ENCODE peak calls at places on chromosome 10, in ten cellular contexts. One of them, this sample, is unnamed.

GRCh38 chr10:2460846-2461245 is 606.5 kb upstream of the PFKP start:
- DNase-seq in fibroblast of lung: peak; percentile 45
- DNase-seq in HCT116: no peak
- DNase-seq in PC-3: no peak
- DNase-seq in mammary epithelial cell: no peak
- DNase-seq in PC-9: no peak
- DNase-seq in GM23338: no peak
- DNase-seq in neural progenitor cell: no peak
- DNase-seq in K562: no peak
- DNase-seq in hepatocyte: no peak
- DNase-seq in this sample: no peak

GRCh38 chr10:70651661-70652060 is 20.6 kb upstream of the ADAMTS14 start:
- DNase-seq in fibroblast of lung: no peak
- DNase-seq in HCT116: no peak
- DNase-seq in PC-3: peak; percentile 46
- DNase-seq in mammary epithelial cell: peak; percentile 62
- DNase-seq in PC-9: peak; percentile 61
- DNase-seq in GM23338: peak; percentile 77
- DNase-seq in neural progenitor cell: peak; percentile 47
- DNase-seq in K562: no peak
- DNase-seq in hepatocyte: no peak
- DNase-seq in this sample: no peak

GRCh38 chr10:63267414-63268138 is 134.4 kb downstream of the NRBF2 start:
- DNase-seq in fibroblast of lung: peak; percentile 85
- DNase-seq in HCT116: peak; percentile 43
- DNase-seq in PC-3: peak; percentile 98
- DNase-seq in mammary epithelial cell: peak; percentile 72
- DNase-seq in PC-9: peak; percentile 79
- DNase-seq in GM23338: peak; percentile 69
- DNase-seq in neural progenitor cell: peak; percentile 43
- DNase-seq in K562: peak; percentile 42
- DNase-seq in hepatocyte: peak; percentile 56
- DNase-seq in this sample: peak; percentile 71

GRCh38 chr10:89702121-89702480 is 711 bp downstream of the KIF20B start:
- DNase-seq in fibroblast of lung: peak; percentile 3
- DNase-seq in HCT116: no peak
- DNase-seq in PC-3: peak; percentile 7
- DNase-seq in mammary epithelial cell: peak; percentile 53
- DNase-seq in PC-9: no peak
- DNase-seq in GM23338: peak; percentile 6
- DNase-seq in neural progenitor cell: peak; percentile 8
- DNase-seq in K562: peak; percentile 6
- DNase-seq in hepatocyte: peak; percentile 23
- DNase-seq in this sample: peak; percentile 11

GRCh38 chr10:37125191-37125732 is at the start of gene ANKRD30A:
- DNase-seq in fibroblast of lung: no peak
- DNase-seq in HCT116: no peak
- DNase-seq in PC-3: no peak
- DNase-seq in mammary epithelial cell: no peak
- DNase-seq in PC-9: no peak
- DNase-seq in GM23338: no peak
- DNase-seq in neural progenitor cell: no peak
- DNase-seq in K562: no peak
- DNase-seq in hepatocyte: no peak
- DNase-seq in this sample: no peak

GRCh38 chr10:103833731-103834365 is 21.5 kb downstream of the SH3PXD2A start:
- DNase-seq in fibroblast of lung: no peak
- DNase-seq in HCT116: no peak
- DNase-seq in PC-3: peak; percentile 41
- DNase-seq in mammary epithelial cell: no peak
- DNase-seq in PC-9: no peak
- DNase-seq in GM23338: peak; percentile 86
- DNase-seq in neural progenitor cell: no peak
- DNase-seq in K562: peak; percentile 14
- DNase-seq in hepatocyte: peak; percentile 68
- DNase-seq in this sample: peak; percentile 88

GRCh38 chr10:86105181-86105580 is 261.4 kb downstream of the GRID1 start:
- DNase-seq in fibroblast of lung: no peak
- DNase-seq in HCT116: no peak
- DNase-seq in PC-3: no peak
- DNase-seq in mammary epithelial cell: no peak
- DNase-seq in PC-9: no peak
- DNase-seq in GM23338: no peak
- DNase-seq in neural progenitor cell: no peak
- DNase-seq in K562: no peak
- DNase-seq in hepatocyte: no peak
- DNase-seq in this sample: no peak

GRCh38 chr10:5629789-5630436 is 36.5 kb downstream of the ASB13 start:
- DNase-seq in fibroblast of lung: peak; percentile 69
- DNase-seq in HCT116: peak; percentile 61
- DNase-seq in PC-3: peak; percentile 73
- DNase-seq in mammary epithelial cell: peak; percentile 57
- DNase-seq in PC-9: peak; percentile 55
- DNase-seq in GM23338: peak; percentile 81
- DNase-seq in neural progenitor cell: peak; percentile 79
- DNase-seq in K562: peak; percentile 80
- DNase-seq in hepatocyte: peak; percentile 82
- DNase-seq in this sample: peak; percentile 61

GRCh38 chr10:100985336-100985735 is 2.0 kb downstream of the MRPL43 start:
- DNase-seq in fibroblast of lung: no peak
- DNase-seq in HCT116: no peak
- DNase-seq in PC-3: no peak
- DNase-seq in mammary epithelial cell: no peak
- DNase-seq in PC-9: no peak
- DNase-seq in GM23338: no peak
- DNase-seq in neural progenitor cell: no peak
- DNase-seq in K562: peak; percentile 21
- DNase-seq in hepatocyte: no peak
- DNase-seq in this sample: peak; percentile 48
- TF ChIP-seq EZH2 in fibroblast of lung: no peak
- TF ChIP-seq EZH2 in HCT116: no peak
- TF ChIP-seq EZH2 in PC-3: no peak
- TF ChIP-seq EZH2 in mammary epithelial cell: no peak
- TF ChIP-seq EZH2 in PC-9: no peak
- TF ChIP-seq EZH2 in GM23338: no peak
- TF ChIP-seq EZH2 in neural progenitor cell: no peak
- TF ChIP-seq EZH2 in K562: no peak
- TF ChIP-seq EZH2 in hepatocyte: no peak
- TF ChIP-seq EZH2 in this sample: no peak

GRCh38 chr10:117543999-117544728 is 1.6 kb downstream of the EMX2 start:
- DNase-seq in fibroblast of lung: no peak
- DNase-seq in HCT116: no peak
- DNase-seq in PC-3: no peak
- DNase-seq in mammary epithelial cell: no peak
- DNase-seq in PC-9: no peak
- DNase-seq in GM23338: peak; percentile 40
- DNase-seq in neural progenitor cell: peak; percentile 73
- DNase-seq in K562: no peak
- DNase-seq in hepatocyte: no peak
- DNase-seq in this sample: no peak

GRCh38 chr10:117544729-117545140 is 2.2 kb downstream of the EMX2 start:
- DNase-seq in fibroblast of lung: no peak
- DNase-seq in HCT116: no peak
- DNase-seq in PC-3: no peak
- DNase-seq in mammary epithelial cell: no peak
- DNase-seq in PC-9: no peak
- DNase-seq in GM23338: peak; percentile 54
- DNase-seq in neural progenitor cell: peak; percentile 61
- DNase-seq in K562: no peak
- DNase-seq in hepatocyte: no peak
- DNase-seq in this sample: no peak

GRCh38 chr10:117541909-117542705 is 439 bp upstream of the EMX2 start:
- DNase-seq in fibroblast of lung: peak; percentile 45
- DNase-seq in HCT116: no peak
- DNase-seq in PC-3: no peak
- DNase-seq in mammary epithelial cell: no peak
- DNase-seq in PC-9: no peak
- DNase-seq in GM23338: peak; percentile 95
- DNase-seq in neural progenitor cell: peak; percentile 96
- DNase-seq in K562: peak; percentile 38
- DNase-seq in hepatocyte: peak; percentile 69
- DNase-seq in this sample: no peak

GRCh38 chr10:117542706-117543244 is at the start of gene EMX2:
- DNase-seq in fibroblast of lung: no peak
- DNase-seq in HCT116: no peak
- DNase-seq in PC-3: no peak
- DNase-seq in mammary epithelial cell: no peak
- DNase-seq in PC-9: no peak
- DNase-seq in GM23338: peak; percentile 61
- DNase-seq in neural progenitor cell: no peak
- DNase-seq in K562: no peak
- DNase-seq in hepatocyte: no peak
- DNase-seq in this sample: no peak

DNA sequence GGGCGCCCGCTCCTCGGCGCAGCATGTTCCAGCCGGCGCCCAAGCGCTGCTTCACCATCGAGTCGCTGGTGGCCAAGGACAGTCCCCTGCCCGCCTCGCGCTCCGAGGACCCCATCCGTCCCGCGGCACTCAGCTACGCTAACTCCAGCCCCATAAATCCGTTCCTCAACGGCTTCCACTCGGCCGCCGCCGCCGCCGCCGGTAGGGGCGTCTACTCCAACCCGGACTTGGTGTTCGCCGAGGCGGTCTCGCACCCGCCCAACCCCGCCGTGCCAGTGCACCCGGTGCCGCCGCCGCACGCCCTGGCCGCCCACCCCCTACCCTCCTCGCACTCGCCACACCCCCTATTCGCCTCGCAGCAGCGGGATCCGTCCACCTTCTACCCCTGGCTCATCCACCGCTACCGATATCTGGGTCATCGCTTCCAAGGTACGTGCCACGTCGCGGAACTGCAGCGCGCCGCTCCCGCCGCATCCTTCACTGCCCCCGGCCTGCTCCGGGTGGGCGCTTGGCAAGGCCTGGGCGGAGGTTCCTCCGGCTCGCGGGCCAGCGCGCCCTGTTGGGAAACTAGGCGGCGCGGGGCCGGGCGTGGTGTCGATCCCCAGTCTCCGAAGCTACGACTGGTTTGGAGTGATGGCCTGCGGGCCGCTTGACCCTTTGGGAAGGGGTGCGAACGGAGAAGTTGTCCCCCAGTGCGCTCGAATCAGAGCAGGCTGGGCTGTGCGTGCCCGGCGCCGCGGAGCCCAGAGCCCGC is 876 bp downstream of the EMX2 start:
- DNase-seq in fibroblast of lung: no peak
- DNase-seq in HCT116: no peak
- DNase-seq in PC-3: no peak
- DNase-seq in mammary epithelial cell: no peak
- DNase-seq in PC-9: no peak
- DNase-seq in GM23338: peak; percentile 72
- DNase-seq in neural progenitor cell: peak; percentile 86
- DNase-seq in K562: no peak
- DNase-seq in hepatocyte: peak; percentile 57
- DNase-seq in this sample: no peak
- TF ChIP-seq EZH2 in fibroblast of lung: peak; percentile 96
- TF ChIP-seq EZH2 in HCT116: no peak
- TF ChIP-seq EZH2 in PC-3: no peak
- TF ChIP-seq EZH2 in mammary epithelial cell: peak; percentile 94
- TF ChIP-seq EZH2 in PC-9: no peak
- TF ChIP-seq EZH2 in GM23338: peak; percentile 86
- TF ChIP-seq EZH2 in neural progenitor cell: no peak
- TF ChIP-seq EZH2 in K562: no peak
- TF ChIP-seq EZH2 in hepatocyte: peak; percentile 96
- TF ChIP-seq EZH2 in this sample: no peak

GRCh38 chr10:118595598-118596425 is at the start of gene PRLHR:
- DNase-seq in fibroblast of lung: peak; percentile 22
- DNase-seq in HCT116: no peak
- DNase-seq in PC-3: no peak
- DNase-seq in mammary epithelial cell: no peak
- DNase-seq in PC-9: no peak
- DNase-seq in GM23338: peak; percentile 91
- DNase-seq in neural progenitor cell: peak; percentile 94
- DNase-seq in K562: peak; percentile 11
- DNase-seq in hepatocyte: peak; percentile 74
- DNase-seq in this sample: no peak
- TF ChIP-seq EZH2 in fibroblast of lung: no peak
- TF ChIP-seq EZH2 in HCT116: no peak
- TF ChIP-seq EZH2 in PC-3: no peak
- TF ChIP-seq EZH2 in mammary epithelial cell: peak; percentile 71
- TF ChIP-seq EZH2 in PC-9: no peak
- TF ChIP-seq EZH2 in GM23338: no peak
- TF ChIP-seq EZH2 in neural progenitor cell: peak; percentile 30
- TF ChIP-seq EZH2 in K562: no peak
- TF ChIP-seq EZH2 in hepatocyte: no peak
- TF ChIP-seq EZH2 in this sample: no peak

GRCh38 chr10:17046989-17047388 is 82.6 kb downstream of the CUBN start:
- DNase-seq in fibroblast of lung: no peak
- DNase-seq in HCT116: no peak
- DNase-seq in PC-3: no peak
- DNase-seq in mammary epithelial cell: no peak
- DNase-seq in PC-9: no peak
- DNase-seq in GM23338: no peak
- DNase-seq in neural progenitor cell: no peak
- DNase-seq in K562: no peak
- DNase-seq in hepatocyte: no peak
- DNase-seq in this sample: no peak

GRCh38 chr10:17049195-17049594 is 80.4 kb downstream of the CUBN start:
- DNase-seq in fibroblast of lung: no peak
- DNase-seq in HCT116: no peak
- DNase-seq in PC-3: no peak
- DNase-seq in mammary epithelial cell: peak; percentile 40
- DNase-seq in PC-9: no peak
- DNase-seq in GM23338: no peak
- DNase-seq in neural progenitor cell: no peak
- DNase-seq in K562: no peak
- DNase-seq in hepatocyte: no peak
- DNase-seq in this sample: no peak

GRCh38 chr10:17043586-17043985 is 86.0 kb downstream of the CUBN start:
- DNase-seq in fibroblast of lung: no peak
- DNase-seq in HCT116: no peak
- DNase-seq in PC-3: no peak
- DNase-seq in mammary epithelial cell: no peak
- DNase-seq in PC-9: no peak
- DNase-seq in GM23338: no peak
- DNase-seq in neural progenitor cell: no peak
- DNase-seq in K562: no peak
- DNase-seq in hepatocyte: no peak
- DNase-seq in this sample: no peak

GRCh38 chr10:17051851-17052250 is 77.8 kb downstream of the CUBN start:
- DNase-seq in fibroblast of lung: no peak
- DNase-seq in HCT116: no peak
- DNase-seq in PC-3: no peak
- DNase-seq in mammary epithelial cell: no peak
- DNase-seq in PC-9: no peak
- DNase-seq in GM23338: no peak
- DNase-seq in neural progenitor cell: no peak
- DNase-seq in K562: peak; percentile 12
- DNase-seq in hepatocyte: no peak
- DNase-seq in this sample: no peak

DNA sequence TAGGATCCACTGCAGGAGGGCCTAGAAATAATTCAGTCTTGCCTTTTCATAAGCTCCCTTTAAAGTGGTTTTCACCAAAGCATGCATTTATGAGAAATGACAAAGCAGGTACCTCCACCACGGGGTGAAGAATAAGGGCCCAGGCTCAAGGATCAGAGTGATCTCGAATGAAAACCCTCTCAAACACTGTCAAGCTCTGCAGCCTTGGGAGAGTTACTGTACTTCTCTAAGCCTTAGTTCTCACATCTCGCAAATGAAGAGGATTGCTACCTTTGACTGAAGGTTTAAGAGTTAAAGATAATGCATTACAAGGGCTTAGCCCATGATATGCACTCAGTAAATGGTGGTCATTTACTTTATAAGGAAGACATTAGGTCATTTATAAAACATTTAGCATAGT is 81.7 kb downstream of the CUBN start:
- DNase-seq in fibroblast of lung: no peak
- DNase-seq in HCT116: no peak
- DNase-seq in PC-3: no peak
- DNase-seq in mammary epithelial cell: no peak
- DNase-seq in PC-9: no peak
- DNase-seq in GM23338: no peak
- DNase-seq in neural progenitor cell: no peak
- DNase-seq in K562: no peak
- DNase-seq in hepatocyte: no peak
- DNase-seq in this sample: no peak
- TF ChIP-seq EZH2 in fibroblast of lung: no peak
- TF ChIP-seq EZH2 in HCT116: no peak
- TF ChIP-seq EZH2 in PC-3: no peak
- TF ChIP-seq EZH2 in mammary epithelial cell: no peak
- TF ChIP-seq EZH2 in PC-9: no peak
- TF ChIP-seq EZH2 in GM23338: no peak
- TF ChIP-seq EZH2 in neural progenitor cell: no peak
- TF ChIP-seq EZH2 in K562: no peak
- TF ChIP-seq EZH2 in hepatocyte: no peak
- TF ChIP-seq EZH2 in this sample: no peak